ENCODE peak calls at places on chromosomes 5 and 9, in four cellular contexts. D is activated CD4-positive, alpha-beta T cell treated with anti-CD3 and anti-CD28 coated beads for 24 hours; T is HuH-7.5; K is AG20443. P is an unnamed sample.

GRCh38 chr9:14441976-14442651 is 128.2 kb upstream of the NFIB start:
- DNase-seq in T (no peak), K (no peak), D (no peak), P (no peak)

GRCh38 chr5:98341711-98342042 is 431.8 kb upstream of the RGMB start:
- DNase-seq in D (no peak), K (peak), T (no peak), P (no peak)

GRCh38 chr5:127290019-127290945 is at the start of gene MEGF10:
- DNase-seq in K (peak), T (peak), D (no peak), P (no peak)

GRCh38 chr5:127595484-127596368 is 53.2 kb upstream of the CTXN3 start:
- DNase-seq in D (no peak), T (no peak), K (no peak), P (no peak)

GRCh38 chr9:87039809-87040392 is 92.6 kb upstream of the GAS1 start:
- DNase-seq in T (no peak), K (peak), D (no peak), P (no peak)

GRCh38 chr9:95102572-95102971 is 214.9 kb downstream of the FANCC start:
- DNase-seq in K (no peak), T (no peak), D (no peak), P (no peak)

GRCh38 chr9:72149231-72149975 is at the start of gene GDA:
- DNase-seq in K (peak), D (no peak), T (peak), P (no peak)

GRCh38 chr9:93298498-93299417 is 114.8 kb downstream of the WNK2 start:
- DNase-seq in T (no peak), K (peak), D (no peak), P (no peak)

GRCh38 chr9:116002624-116003023 is 151.0 kb upstream of the PAPPA start:
- DNase-seq in K (peak), T (no peak), D (no peak), P (no peak)

GRCh38 chr5:17381926-17382325 is 116.1 kb upstream of the TAF11L2 start:
- DNase-seq in D (no peak), K (no peak), T (no peak), P (no peak)

GRCh38 chr5:122165574-122166021 is 36.3 kb downstream of the ZNF474 start:
- DNase-seq in D (no peak), T (peak), K (no peak), P (no peak)

GRCh38 chr5:175873090-175873454 is 1.7 kb downstream of the CPLX2 start:
- DNase-seq in K (no peak), T (no peak), D (no peak), P (peak)

GRCh38 chr5:5278201-5278814 is 138.2 kb downstream of the ADAMTS16 start:
- DNase-seq in D (no peak), T (no peak), K (no peak), P (no peak)

GRCh38 chr5:10019236-10019635 is 230.5 kb downstream of the ATPSCKMT start:
- DNase-seq in D (no peak), K (no peak), T (no peak), P (no peak)

GRCh38 chr9:111866976-111867375 is 29.6 kb upstream of the UGCG start:
- DNase-seq in K (peak), T (no peak), D (no peak), P (no peak)

GRCh38 chr5:96252596-96252995 is 180.5 kb downstream of the PCSK1 start:
- DNase-seq in K (no peak), D (no peak), T (no peak), P (no peak)

GRCh38 chr5:127673401-127673800 is 24.5 kb downstream of the CTXN3 start:
- DNase-seq in D (no peak), K (no peak), T (no peak), P (no peak)

GRCh38 chr5:80212171-80212667 is 43.6 kb downstream of the SERINC5 start:
- DNase-seq in D (no peak), K (no peak), T (no peak), P (no peak)

GRCh38 chr5:91109634-91110033 is 273.5 kb downstream of the ARRDC3 start:
- DNase-seq in T (no peak), K (no peak), D (no peak), P (no peak)

GRCh38 chr9:15104826-15105420 is 194.7 kb upstream of the FREM1 start:
- DNase-seq in D (peak), T (no peak), K (peak), P (peak)

GRCh38 chr9:749712-750111 is 91.8 kb upstream of the DMRT1 start:
- DNase-seq in D (no peak), K (no peak), T (no peak), P (no peak)

GRCh38 chr9:85425153-85425611 is 316.6 kb downstream of the AGTPBP1 start:
- DNase-seq in T (peak), D (peak), K (peak), P (peak)

P was measured in NCI-H748 treated with DMSO at 0.1 percent for 48 hours.